ENCODE peak calls at places on chromosome 10, in ten cellular contexts. F, H, P, R, O, M, Y, I, J and Q are unnamed samples.

GRCh38 chr10:19412531-19412930 is 363.9 kb downstream of the MALRD1 start:
- DNase-seq in Y (peak), P (no peak), I (peak), M (peak), F (no peak), O (no peak), H (peak), R (no peak), J (peak), Q (no peak)

GRCh38 chr10:110137142-110137545 is 70.3 kb upstream of the MXI1 start:
- DNase-seq in F (no peak), P (no peak), M (no peak), H (peak), Y (peak), I (peak), R (peak), J (peak), O (no peak), Q (peak)

GRCh38 chr10:73774637-73775036 is 7.2 kb upstream of the CHCHD1 start:
- DNase-seq in H (peak), J (peak), F (no peak), I (peak), P (no peak), M (no peak), O (no peak), Y (peak), R (no peak), Q (peak)

GRCh38 chr10:72223743-72224101 is 7.6 kb upstream of the ASCC1 start:
- DNase-seq in O (no peak), J (no peak), M (no peak), P (no peak), H (peak), F (peak), Y (peak), R (no peak), I (peak), Q (no peak)

GRCh38 chr10:91672021-91672608 is 39.2 kb upstream of the PPP1R3C start:
- DNase-seq in H (peak), O (no peak), M (peak), F (no peak), P (no peak), J (peak), R (no peak), Y (peak), I (peak), Q (peak)

GRCh38 chr10:99619851-99620712 is at the start of gene SLC25A28:
- DNase-seq in P (peak), F (peak), J (peak), I (peak), M (peak), Y (peak), R (peak), H (peak), O (peak), Q (peak)

GRCh38 chr10:49184642-49185111 is 3.5 kb downstream of the TMEM273 start:
- DNase-seq in Y (no peak), I (no peak), F (peak), R (no peak), P (no peak), M (no peak), O (no peak), J (no peak), H (no peak), Q (no peak)

GRCh38 chr10:72334832-72335393 is 19.8 kb downstream of the DNAJB12 start:
- DNase-seq in O (peak), M (peak), I (peak), F (peak), Y (peak), J (peak), R (no peak), P (peak), H (peak), Q (peak)

GRCh38 chr10:24097771-24098207 is 111.1 kb upstream of the KIAA1217 start:
- DNase-seq in F (no peak), I (no peak), Y (no peak), J (peak), P (no peak), R (no peak), O (no peak), H (no peak), M (no peak), Q (no peak)

GRCh38 chr10:104521901-104522827 is 118.9 kb upstream of the SORCS3 start:
- DNase-seq in H (no peak), Y (no peak), O (peak), I (no peak), M (no peak), F (no peak), P (peak), J (no peak), R (no peak), Q (no peak)

GRCh38 chr10:20616056-20616671 is 280.9 kb downstream of the NEBL start:
- DNase-seq in Y (no peak), F (no peak), J (no peak), H (no peak), R (no peak), O (no peak), M (no peak), I (no peak), P (no peak), Q (no peak)

GRCh38 chr10:131252586-131253276 is 58.8 kb downstream of the TCERG1L start:
- DNase-seq in F (no peak), H (no peak), J (no peak), I (no peak), O (no peak), P (no peak), Y (no peak), M (peak), R (no peak), Q (no peak)

GRCh38 chr10:99835947-99836346 is 53.5 kb downstream of the ABCC2 start:
- DNase-seq in R (no peak), Y (no peak), M (no peak), P (no peak), J (no peak), I (no peak), H (no peak), O (no peak), F (no peak), Q (no peak)

GRCh38 chr10:61992059-61992460 is 90.6 kb downstream of the ARID5B start:
- DNase-seq in R (no peak), Y (peak), J (peak), I (peak), F (no peak), P (peak), H (peak), M (peak), O (no peak), Q (no peak)
- H3K4me3 ChIP-seq in R (no peak), Y (no peak), J (no peak), I (no peak), F (no peak), P (no peak), H (no peak), M (no peak), O (peak), Q (no peak)

GRCh38 chr10:81820418-81820817 is 54.6 kb upstream of the NRG3 start:
- DNase-seq in R (no peak), P (no peak), I (no peak), J (no peak), F (no peak), M (peak), H (peak), Y (no peak), O (no peak), Q (peak)
- TF ChIP-seq CTCF in R (no peak), P (no peak), I (peak), J (no peak), F (no peak), M (no peak), H (peak), Y (no peak), O (no peak), Q (no peak)

GRCh38 chr10:63268139-63268797 is 135.1 kb downstream of the NRBF2 start:
- DNase-seq in J (peak), M (no peak), R (no peak), P (no peak), O (no peak), Y (peak), I (peak), F (no peak), H (peak), Q (no peak)

GRCh38 chr10:63275094-63275493 is 142.0 kb downstream of the NRBF2 start:
- DNase-seq in R (no peak), O (no peak), H (no peak), P (no peak), J (no peak), I (no peak), F (no peak), Y (no peak), M (no peak), Q (no peak)

GRCh38 chr10:63267414-63268138 is 134.4 kb downstream of the NRBF2 start:
- DNase-seq in J (peak), F (no peak), M (peak), I (peak), Y (peak), H (peak), R (peak), O (no peak), P (no peak), Q (peak)

GRCh38 chr10:63268798-63269503 is 135.8 kb downstream of the NRBF2 start:
- DNase-seq in I (peak), J (peak), P (peak), Y (peak), R (peak), F (peak), O (peak), H (peak), M (peak), Q (peak)

GRCh38 chr10:63273575-63273974 is 140.4 kb downstream of the NRBF2 start:
- DNase-seq in O (no peak), H (peak), F (no peak), M (no peak), Y (no peak), R (no peak), J (no peak), I (peak), P (no peak), Q (no peak)
- H3K4me3 ChIP-seq in O (no peak), H (no peak), F (no peak), M (no peak), Y (no peak), R (no peak), J (no peak), I (no peak), P (no peak), Q (no peak)

GRCh38 chr10:55287346-55287745 is 486.3 kb upstream of the PCDH15 start:
- DNase-seq in H (no peak), I (no peak), R (no peak), Y (no peak), P (no peak), J (peak), O (no peak), M (no peak), F (no peak), Q (no peak)
- TF ChIP-seq CTCF in H (no peak), I (no peak), R (no peak), Y (no peak), P (no peak), J (no peak), O (peak), M (no peak), F (peak), Q (no peak)

GRCh38 chr10:26216949-26217395 is 398 bp downstream of the GAD2 start:
- DNase-seq in R (no peak), H (no peak), F (no peak), Y (no peak), O (no peak), P (no peak), I (no peak), M (no peak), J (no peak), Q (no peak)

GRCh38 chr10:26215923-26216576 is 524 bp upstream of the GAD2 start:
- DNase-seq in M (no peak), I (peak), J (peak), R (no peak), P (no peak), F (no peak), O (no peak), H (peak), Y (no peak), Q (no peak)

GRCh38 chr10:26215534-26215922 is 1.0 kb upstream of the GAD2 start:
- DNase-seq in O (no peak), J (no peak), F (no peak), I (no peak), R (no peak), P (no peak), Y (no peak), M (no peak), H (no peak), Q (no peak)

GRCh38 chr10:26217396-26218105 is 977 bp downstream of the GAD2 start:
- DNase-seq in Y (no peak), H (no peak), R (no peak), I (no peak), F (no peak), M (no peak), P (no peak), J (no peak), O (no peak), Q (no peak)

DNA sequence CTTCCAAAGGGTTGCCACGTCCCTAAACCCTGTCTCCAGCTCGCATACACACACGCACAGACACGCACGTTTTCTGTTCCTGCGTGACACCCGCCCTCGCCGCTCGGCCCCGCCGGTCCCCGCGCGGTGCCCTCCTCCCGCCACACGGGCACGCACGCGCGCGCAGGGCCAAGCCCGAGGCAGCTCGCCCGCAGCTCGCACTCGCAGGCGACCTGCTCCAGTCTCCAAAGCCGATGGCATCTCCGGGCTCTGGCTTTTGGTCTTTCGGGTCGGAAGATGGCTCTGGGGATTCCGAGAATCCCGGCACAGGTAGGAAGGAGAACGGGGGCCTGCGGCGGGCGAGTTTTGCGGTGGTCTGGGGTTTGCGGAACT is at the start of gene GAD2:
- DNase-seq in P (no peak), O (no peak), R (no peak), I (no peak), Y (no peak), H (no peak), F (no peak), J (no peak), M (no peak), Q (no peak)
- H3K4me3 ChIP-seq in P (peak), O (peak), R (no peak), I (no peak), Y (no peak), H (no peak), F (peak), J (no peak), M (no peak), Q (no peak)

DNA sequence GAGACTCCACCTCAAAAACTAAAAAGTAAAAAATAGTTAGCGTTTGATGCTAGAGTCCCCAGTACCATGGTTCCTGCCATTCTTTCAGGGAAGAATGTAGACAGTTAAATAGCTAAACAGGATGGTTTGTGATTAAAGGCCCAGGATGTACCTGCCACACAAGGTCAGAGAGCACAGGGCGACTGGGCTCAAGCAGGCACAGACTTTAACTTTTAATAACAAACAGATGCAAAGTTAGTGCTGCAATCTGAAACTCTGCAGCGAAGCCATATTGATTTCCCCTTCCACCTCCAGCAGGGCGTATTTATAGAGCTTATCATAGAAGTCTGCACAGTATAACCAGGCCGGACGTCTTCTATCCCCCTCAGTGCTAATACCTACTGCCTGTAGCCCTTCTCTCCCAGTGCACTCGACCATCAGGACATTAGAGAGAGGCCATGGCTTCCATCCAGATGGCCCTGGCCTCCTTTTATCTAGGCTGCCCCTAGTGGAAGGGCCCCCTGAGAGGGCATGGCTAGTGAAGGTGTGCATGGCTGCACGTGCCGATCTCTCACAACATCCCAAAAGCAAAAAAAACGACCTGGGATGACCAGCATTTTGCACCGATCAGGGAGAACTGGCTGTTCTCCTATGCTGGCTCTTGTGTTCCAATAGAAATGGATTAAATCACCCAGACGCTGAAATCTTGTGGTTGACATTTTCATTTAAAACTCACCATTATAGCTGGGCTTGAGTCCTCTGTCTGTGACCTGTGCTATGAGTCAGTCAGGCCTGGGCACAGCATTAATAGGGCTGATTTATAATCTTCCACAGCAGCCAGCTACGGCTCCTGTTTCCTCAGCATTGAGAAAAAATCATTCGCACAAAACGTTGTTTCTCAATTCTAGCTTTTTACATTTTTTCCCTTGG is 7.6 kb upstream of the BAG3 start:
- DNase-seq in J (peak), O (no peak), H (no peak), Y (no peak), P (no peak), I (no peak), F (no peak), M (peak), R (peak), Q (peak)
- TF ChIP-seq CTCF in J (no peak), O (no peak), H (no peak), Y (no peak), P (no peak), I (no peak), F (no peak), M (no peak), R (no peak), Q (no peak)

DNA sequence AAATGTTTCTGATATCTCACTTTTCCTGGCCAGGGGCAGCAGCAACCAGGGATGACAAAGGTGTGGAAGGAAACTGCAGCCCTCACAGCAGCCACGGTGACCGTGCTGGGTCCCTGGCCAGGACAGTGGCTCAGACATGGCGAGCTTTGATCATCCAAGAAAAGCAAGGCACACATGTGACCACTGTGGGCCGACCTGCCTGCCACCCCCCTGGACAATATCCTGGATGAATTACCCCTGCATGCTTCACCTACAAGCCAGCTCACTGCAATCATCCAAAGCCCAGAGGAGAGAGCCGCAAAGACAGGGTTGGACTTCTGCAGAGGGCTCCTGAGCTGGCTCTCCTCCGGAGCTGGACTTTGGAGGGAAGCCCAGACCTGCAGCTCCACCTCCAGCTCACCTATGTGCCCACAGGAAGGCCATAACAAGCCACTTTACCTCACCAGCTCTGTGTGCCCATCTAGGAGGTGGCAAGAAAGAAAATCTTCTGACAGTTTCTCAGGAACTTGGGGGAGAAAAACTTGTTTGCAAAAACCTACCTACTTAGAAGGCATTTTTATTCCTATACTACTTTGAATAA is 2.7 kb downstream of the CHST15 start:
- DNase-seq in J (no peak), P (no peak), M (peak), R (no peak), H (no peak), F (no peak), I (no peak), O (no peak), Y (no peak), Q (no peak)
- H3K4me3 ChIP-seq in J (no peak), P (peak), M (no peak), R (no peak), H (no peak), F (peak), I (no peak), O (no peak), Y (no peak), Q (no peak)